ENCODE peak calls at places on chromosomes 3 and 15, in six cellular contexts. F is Caco-2; X is lower lobe of right lung; N is body of pancreas; H is fibroblast of pulmonary artery; U is CD8-positive, alpha-beta T cell. E is an unnamed sample.

GRCh38 chr3:41029356-41029755 is 169.9 kb upstream of the CTNNB1 start:
- DNase-seq in F (no peak), X (no peak), N (no peak), H (peak), U (no peak), E (no peak)

GRCh38 chr3:94303897-94304296 is 241.0 kb downstream of the NSUN3 start:
- DNase-seq in F (peak), X (no peak), N (no peak), H (peak), U (no peak), E (no peak)

GRCh38 chr15:49627407-49627877 is 6.6 kb downstream of the DTWD1 start:
- DNase-seq in F (no peak), X (no peak), N (no peak), H (peak), U (no peak), E (no peak)

GRCh38 chr3:111311709-111312235 is 230.2 kb upstream of the CD96 start:
- DNase-seq in F (no peak), X (no peak), N (no peak), H (peak), U (no peak), E (no peak)

GRCh38 chr3:154244644-154245043 is 79.6 kb downstream of the DHX36 start:
- DNase-seq in F (no peak), X (no peak), N (no peak), H (peak), U (no peak), E (no peak)

GRCh38 chr15:65561934-65562333 is 31.7 kb downstream of the HACD3 start:
- DNase-seq in F (no peak), X (no peak), N (no peak), H (no peak), U (no peak), E (no peak)

GRCh38 chr3:172530566-172530965 is 7.3 kb upstream of the TNFSF10 start:
- DNase-seq in F (no peak), X (no peak), N (no peak), H (peak), U (no peak), E (no peak)

GRCh38 chr3:171334465-171334811 is 125.8 kb downstream of the TNIK start:
- DNase-seq in F (no peak), X (peak), N (peak), H (peak), U (no peak), E (no peak)

GRCh38 chr3:194110483-194110882 is 25.5 kb upstream of the HES1 start:
- DNase-seq in F (no peak), X (no peak), N (no peak), H (no peak), U (no peak), E (no peak)

GRCh38 chr15:97708252-97708651 is 252.3 kb upstream of the ARRDC4 start:
- DNase-seq in F (no peak), X (no peak), N (no peak), H (no peak), U (no peak), E (no peak)

GRCh38 chr3:28376424-28376823 is 27.8 kb upstream of the AZI2 start:
- DNase-seq in F (no peak), X (no peak), N (no peak), H (peak), U (no peak), E (no peak)

GRCh38 chr15:44289352-44289790 is 852 bp downstream of the GOLM2 start:
- DNase-seq in F (no peak), X (no peak), N (no peak), H (no peak), U (no peak), E (no peak)

GRCh38 chr3:30646181-30646876 is 39.9 kb downstream of the TGFBR2 start:
- DNase-seq in F (no peak), X (no peak), N (no peak), H (peak), U (no peak), E (no peak)

GRCh38 chr3:57910988-57911387 is 97.2 kb upstream of the FLNB start:
- DNase-seq in F (peak), X (no peak), N (peak), H (peak), U (no peak), E (peak)

GRCh38 chr3:172746476-172746875 is 4.0 kb upstream of the ECT2 start:
- DNase-seq in F (no peak), X (no peak), N (no peak), H (peak), U (no peak), E (no peak)

GRCh38 chr3:195411831-195412230 is 31.0 kb downstream of the ACAP2 start:
- DNase-seq in F (no peak), X (no peak), N (no peak), H (peak), U (no peak), E (no peak)

GRCh38 chr3:134974621-134975020 is 179.6 kb downstream of the EPHB1 start:
- DNase-seq in F (no peak), X (no peak), N (no peak), H (no peak), U (no peak), E (no peak)

GRCh38 chr15:47523669-47524068 is 193.6 kb upstream of the SEMA6D start:
- DNase-seq in F (no peak), X (no peak), N (no peak), H (peak), U (no peak), E (no peak)

GRCh38 chr15:40845511-40846284 is 1.9 kb downstream of the SPINT1 start:
- DNase-seq in F (peak), X (peak), N (peak), H (no peak), U (no peak), E (no peak)

GRCh38 chr3:111803123-111803593 is 55.9 kb upstream of the PHLDB2 start:
- DNase-seq in F (no peak), X (peak), N (peak), H (peak), U (no peak), E (no peak)

GRCh38 chr15:57527382-57528091 is 64.2 kb upstream of the MYZAP start:
- DNase-seq in F (peak), X (no peak), N (peak), H (peak), U (no peak), E (peak)

GRCh38 chr15:98823012-98823458 is 174.7 kb downstream of the IGF1R start:
- DNase-seq in F (no peak), X (no peak), N (no peak), H (peak), U (no peak), E (no peak)

DNA sequence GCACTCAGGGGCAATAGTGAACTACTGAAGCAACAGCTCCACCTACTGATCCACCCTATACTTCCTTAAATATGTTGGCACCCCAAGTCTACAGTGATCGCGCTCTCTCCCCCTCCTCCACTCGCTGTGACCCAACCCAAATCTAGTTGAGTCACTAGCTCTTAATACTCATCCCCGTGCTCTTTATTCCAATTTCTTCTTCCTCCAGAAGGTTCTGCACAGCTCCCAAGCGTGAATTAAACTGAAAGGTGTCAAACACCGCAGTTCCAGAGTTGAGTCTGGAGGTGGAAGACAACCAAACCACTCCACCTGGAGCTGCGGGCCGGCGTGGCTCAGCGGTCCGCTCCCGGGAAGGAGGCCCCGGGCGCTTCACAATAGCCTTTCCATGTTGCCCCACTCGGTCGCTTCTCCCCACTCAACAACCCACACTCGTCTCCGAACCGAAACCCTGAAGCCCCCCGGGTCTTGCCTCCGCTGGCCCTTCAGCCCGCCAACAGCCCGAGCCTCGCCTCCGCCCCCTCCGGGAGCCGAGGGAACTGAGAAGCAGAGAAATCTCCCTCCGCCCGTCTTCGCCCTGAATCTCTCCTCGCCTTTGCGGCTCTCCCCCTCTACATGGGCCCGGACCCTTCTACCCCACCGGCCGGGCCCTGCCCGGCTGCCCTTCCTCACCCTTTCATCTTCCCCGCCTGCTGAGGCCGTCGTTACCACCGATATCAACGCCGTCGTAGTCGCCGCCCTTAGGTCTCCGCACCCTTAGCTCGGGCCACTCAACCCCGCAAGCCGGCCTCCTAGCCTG is 578 bp downstream of the NAA50 start:
- DNase-seq in F (peak), X (peak), N (peak), H (peak), U (peak), E (peak)
- TF ChIP-seq CTCF in F (peak), X (peak), N (peak), H (peak), U (peak), E (peak)

GRCh38 chr3:140850210-140850955 is 91.3 kb upstream of the SLC25A36 start:
- DNase-seq in F (no peak), X (no peak), N (no peak), H (no peak), U (no peak), E (no peak)
- H3K4me3 ChIP-seq in F (no peak), X (no peak), N (no peak), H (no peak), U (no peak), E (peak)

GRCh38 chr3:61561374-61562041 is at the start of gene PTPRG:
- DNase-seq in F (peak), X (peak), N (peak), H (peak), U (no peak), E (peak)

GRCh38 chr3:61562810-61563613 is 1.6 kb downstream of the PTPRG start:
- DNase-seq in F (peak), X (peak), N (peak), H (peak), U (no peak), E (no peak)

GRCh38 chr3:61562042-61562809 is 855 bp downstream of the PTPRG start:
- DNase-seq in F (peak), X (no peak), N (peak), H (peak), U (no peak), E (no peak)

GRCh38 chr3:61560452-61561373 is 658 bp upstream of the PTPRG start:
- DNase-seq in F (peak), X (peak), N (peak), H (peak), U (no peak), E (peak)

DNA sequence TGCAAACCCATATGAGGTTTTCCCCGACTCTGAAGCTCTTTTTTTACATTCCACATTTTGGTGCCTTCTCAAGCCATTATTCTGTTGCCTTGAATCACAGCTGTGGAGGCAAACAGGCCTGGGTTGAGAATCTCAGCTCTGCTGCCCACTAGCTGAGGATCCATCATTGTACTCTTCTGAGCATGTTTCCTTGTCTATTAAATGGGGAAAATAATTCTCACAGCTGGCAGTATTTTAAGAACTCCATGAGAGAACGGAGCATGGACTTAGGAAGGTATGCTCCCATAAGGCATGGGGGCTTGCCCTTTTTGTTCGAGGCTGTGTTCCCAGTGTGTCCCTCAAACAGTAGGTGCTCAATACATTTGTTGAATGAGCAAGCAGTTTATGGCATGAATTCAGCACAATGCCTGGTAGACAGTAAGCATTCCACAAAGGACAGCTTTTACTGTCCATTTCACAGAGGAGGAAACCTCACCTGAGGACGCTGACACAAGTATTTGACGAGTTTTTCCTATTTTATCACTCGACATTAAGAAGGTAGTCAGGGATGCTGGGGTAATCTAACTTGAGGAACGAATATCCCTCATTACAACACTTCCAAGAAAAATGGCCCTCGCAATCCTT is 2.2 kb upstream of the PTPRG start:
- DNase-seq in F (no peak), X (no peak), N (no peak), H (peak), U (no peak), E (no peak)
- TF ChIP-seq CTCF in F (no peak), X (no peak), N (no peak), H (peak), U (no peak), E (peak)

GRCh38 chr3:34237946-34238345 is 439.5 kb downstream of the PDCD6IP start:
- DNase-seq in F (no peak), X (no peak), N (no peak), H (peak), U (no peak), E (no peak)
- H3K4me3 ChIP-seq in F (no peak), X (no peak), N (no peak), H (no peak), U (no peak), E (no peak)

GRCh38 chr15:68201153-68201878 is 3.8 kb downstream of the CALML4 start:
- DNase-seq in F (no peak), X (no peak), N (no peak), H (no peak), U (no peak), E (no peak)
- TF ChIP-seq CTCF in F (no peak), X (no peak), N (no peak), H (no peak), U (no peak), E (no peak)

GRCh38 chr15:24955549-24955929 is 752 bp downstream of the SNRPN start:
- DNase-seq in F (no peak), X (peak), N (peak), H (no peak), U (peak), E (peak)

GRCh38 chr15:24954783-24955548 is at the start of the genes SNRPN and SNURF:
- DNase-seq in F (peak), X (peak), N (peak), H (peak), U (peak), E (peak)

GRCh38 chr15:24961967-24962366 is 7.2 kb downstream of the SNRPN start:
- DNase-seq in F (no peak), X (no peak), N (no peak), H (no peak), U (no peak), E (no peak)

GRCh38 chr15:24956131-24956838 is 1.5 kb downstream of the SNRPN start:
- DNase-seq in F (peak), X (peak), N (peak), H (peak), U (peak), E (peak)

DNA sequence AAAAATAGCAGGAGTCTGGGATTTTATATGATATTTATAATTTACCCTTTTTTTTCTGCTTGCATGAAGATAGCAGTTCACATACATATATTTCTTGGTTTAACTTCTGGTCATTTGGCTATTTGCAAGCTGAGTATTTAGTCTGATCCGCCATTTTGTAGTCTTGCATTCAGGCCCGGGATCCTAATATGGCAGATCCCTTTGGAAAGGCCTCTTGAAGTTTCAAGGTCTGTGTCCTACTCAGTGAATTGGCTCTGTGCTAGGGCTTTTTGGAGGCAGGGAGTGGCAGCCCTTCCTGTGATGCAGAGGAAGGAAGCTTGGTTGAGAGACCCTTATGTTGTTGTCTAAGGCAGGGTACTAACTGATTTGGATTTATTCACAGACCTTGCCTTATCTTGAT is 2.9 kb downstream of the SNRPN start:
- DNase-seq in F (no peak), X (no peak), N (no peak), H (no peak), U (no peak), E (no peak)
- H3K4me3 ChIP-seq in F (no peak), X (no peak), N (no peak), H (no peak), U (no peak), E (no peak)

GRCh38 chr15:30990451-30991300 is 752 bp downstream of the MTMR10 start:
- DNase-seq in F (no peak), X (no peak), N (no peak), H (no peak), U (no peak), E (no peak)

GRCh38 chr15:30992073-30992363 is 590 bp upstream of the MTMR10 start:
- DNase-seq in F (no peak), X (no peak), N (no peak), H (no peak), U (no peak), E (no peak)

GRCh38 chr15:30992465-30992864 is 1.0 kb upstream of the MTMR10 start:
- DNase-seq in F (peak), X (peak), N (peak), H (no peak), U (no peak), E (no peak)

GRCh38 chr15:30991301-30992072 is at the start of gene MTMR10:
- DNase-seq in F (peak), X (peak), N (peak), H (peak), U (peak), E (peak)

DNA sequence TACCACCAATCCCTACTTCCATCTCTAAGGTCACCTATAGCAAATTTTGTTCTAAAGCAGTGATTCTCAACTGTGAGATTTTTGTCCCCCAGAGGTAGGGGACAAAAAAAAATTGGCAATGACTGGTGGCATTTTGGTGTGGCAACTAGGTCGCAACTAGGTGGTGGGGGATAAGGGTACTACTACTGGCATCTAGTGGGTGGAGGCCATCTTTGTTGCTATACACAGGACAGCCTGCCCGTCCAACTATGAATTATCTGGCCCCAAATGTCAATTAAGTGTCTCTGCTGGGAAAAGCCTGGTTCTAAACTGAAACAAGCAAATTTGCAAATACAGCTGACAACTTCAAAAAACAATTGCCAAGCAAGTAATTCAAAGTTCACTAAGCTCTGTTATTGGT is 1.4 kb downstream of the MTMR10 start:
- DNase-seq in F (peak), X (no peak), N (no peak), H (no peak), U (no peak), E (no peak)
- TF ChIP-seq CTCF in F (no peak), X (no peak), N (no peak), H (no peak), U (no peak), E (no peak)

GRCh38 chr15:90868261-90868689 is at the start of gene FURIN:
- DNase-seq in F (peak), X (no peak), N (peak), H (no peak), U (no peak), E (no peak)
- H3K4me3 ChIP-seq in F (no peak), X (no peak), N (no peak), H (no peak), U (no peak), E (no peak)

GRCh38 chr3:42581709-42582473 is at the start of gene SEC22C:
- DNase-seq in F (peak), X (peak), N (peak), H (peak), U (peak), E (peak)

GRCh38 chr3:42581400-42581708 is 413 bp downstream of the SEC22C start:
- DNase-seq in F (no peak), X (no peak), N (no peak), H (peak), U (no peak), E (no peak)

GRCh38 chr3:42578054-42578453 is 3.7 kb downstream of the SEC22C start:
- DNase-seq in F (no peak), X (no peak), N (no peak), H (no peak), U (no peak), E (no peak)

GRCh38 chr3:42582474-42583070 is 805 bp upstream of the SEC22C start:
- DNase-seq in F (no peak), X (no peak), N (no peak), H (no peak), U (no peak), E (no peak)
- TF ChIP-seq CTCF in F (no peak), X (no peak), N (no peak), H (no peak), U (no peak), E (peak)

GRCh38 chr15:76333720-76334437 is 2.7 kb upstream of the ISL2 start:
- DNase-seq in F (peak), X (no peak), N (no peak), H (no peak), U (no peak), E (no peak)

GRCh38 chr15:76334438-76335004 is 2.1 kb upstream of the ISL2 start:
- DNase-seq in F (no peak), X (no peak), N (no peak), H (no peak), U (no peak), E (no peak)

GRCh38 chr15:76336254-76337046 is at the start of gene ISL2:
- DNase-seq in F (peak), X (peak), N (peak), H (peak), U (no peak), E (peak)

GRCh38 chr15:76335851-76336253 is 721 bp upstream of the ISL2 start:
- DNase-seq in F (no peak), X (no peak), N (no peak), H (no peak), U (no peak), E (no peak)

DNA sequence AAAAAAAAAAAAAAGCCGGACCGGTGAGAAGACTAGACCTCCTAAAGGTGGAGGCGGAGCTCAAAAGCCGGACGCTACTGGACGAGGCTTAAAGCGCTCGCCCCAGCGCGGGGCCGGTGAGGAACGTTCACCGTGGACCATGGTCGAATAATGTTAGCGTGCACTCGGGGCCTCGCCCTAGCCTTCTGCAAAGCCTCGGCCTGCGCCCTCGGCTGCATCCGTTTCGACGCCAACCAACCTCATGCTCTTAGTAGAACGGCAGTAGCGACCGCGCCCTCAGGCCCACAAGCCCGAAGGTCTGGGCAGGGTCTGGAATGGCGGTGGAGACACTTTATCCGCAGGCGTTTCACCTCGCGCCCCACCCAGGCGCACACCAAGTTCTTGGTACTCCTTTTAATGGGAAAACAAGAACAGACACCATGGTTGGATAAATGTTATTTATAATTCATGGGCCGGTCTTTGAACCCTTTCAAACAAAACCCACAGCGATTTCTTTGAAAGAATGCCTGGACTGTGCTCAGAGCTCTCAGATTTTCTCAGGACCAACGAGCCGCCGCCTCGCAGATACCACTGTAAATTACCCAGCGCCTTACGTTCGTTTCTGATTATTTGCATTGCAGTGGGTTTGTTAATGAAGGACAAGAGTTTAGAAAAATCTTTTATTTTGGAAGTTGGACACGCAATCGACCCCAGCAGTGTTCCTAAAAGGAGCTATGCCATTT is 1.3 kb upstream of the ISL2 start:
- DNase-seq in F (no peak), X (no peak), N (no peak), H (no peak), U (no peak), E (peak)
- H3K4me3 ChIP-seq in F (peak), X (peak), N (no peak), H (peak), U (no peak), E (peak)

E was measured in BE2C.